ENCODE peak calls at places on chromosomes 2 and 18, in four cellular contexts. K is cardiac muscle cell, V is heart right ventricle, S is heart left ventricle. F is an unnamed sample.

GRCh38 chr18:10027461-10027860 is 113.6 kb downstream of the VAPA start:
- DNase-seq in S (no peak), V (no peak), K (no peak), F (no peak)

GRCh38 chr2:5982911-5983310 is 290.7 kb downstream of the SOX11 start:
- DNase-seq in K (no peak), V (no peak), S (no peak), F (no peak)

GRCh38 chr2:127508025-127508620 is 18.2 kb downstream of the IWS1 start:
- DNase-seq in S (no peak), V (no peak), K (no peak), F (no peak)

GRCh38 chr2:19541884-19542283 is 183.5 kb upstream of the OSR1 start:
- DNase-seq in K (no peak), S (no peak), V (no peak), F (no peak)

GRCh38 chr2:24917086-24917485 is 3.0 kb downstream of the ADCY3 start:
- DNase-seq in S (no peak), K (no peak), V (no peak), F (no peak)

GRCh38 chr18:32769242-32770180 is 3.3 kb downstream of the KLHL14 start:
- DNase-seq in K (peak; percentile 55), S (no peak), V (no peak), F (no peak)

GRCh38 chr2:135985826-135986393 is 484 bp upstream of the DARS1 start:
- DNase-seq in S (no peak), K (no peak), V (no peak), F (no peak)

GRCh38 chr18:21115519-21116411 is 4.2 kb upstream of the ROCK1 start:
- DNase-seq in K (peak; percentile 21), V (no peak), S (no peak), F (peak; percentile 67)

GRCh38 chr2:85273732-85274731 is 53.8 kb downstream of the TGOLN2 start:
- DNase-seq in V (no peak), S (no peak), K (peak; percentile 21), F (peak; percentile 70)

GRCh38 chr18:9574473-9575115 is 39.8 kb downstream of the PPP4R1 start:
- DNase-seq in V (no peak), S (no peak), K (no peak), F (no peak)

GRCh38 chr2:168978461-168978861 is 52.7 kb downstream of the ABCB11 start:
- DNase-seq in K (no peak), S (no peak), V (no peak), F (no peak)

GRCh38 chr2:118246726-118247125 is 158.5 kb downstream of the INSIG2 start:
- DNase-seq in V (peak; percentile 45), S (peak; percentile 75), K (no peak), F (peak; percentile 98)

GRCh38 chr2:24238158-24238557 is 63.3 kb downstream of the FAM228A start:
- DNase-seq in S (no peak), V (no peak), K (no peak), F (no peak)

GRCh38 chr2:64565358-64565757 is 41.2 kb downstream of the AFTPH start:
- DNase-seq in V (no peak), S (no peak), K (no peak), F (no peak)

GRCh38 chr2:203870481-203870880 is 2.9 kb downstream of the CTLA4 start:
- DNase-seq in V (no peak), S (no peak), K (no peak), F (no peak)

GRCh38 chr2:43890855-43891254 is 52.1 kb downstream of the ABCG8 start:
- DNase-seq in K (no peak), S (no peak), V (no peak), F (no peak)

GRCh38 chr2:200336980-200337615 is 30.6 kb downstream of the SPATS2L start:
- DNase-seq in S (no peak), V (no peak), K (no peak), F (no peak)

GRCh38 chr2:200337621-200338020 is 31.1 kb downstream of the SPATS2L start:
- DNase-seq in S (no peak), K (no peak), V (no peak), F (no peak)

GRCh38 chr2:200340527-200341224 is 34.2 kb downstream of the SPATS2L start:
- DNase-seq in S (no peak), V (no peak), K (no peak), F (no peak)

GRCh38 chr2:200335657-200336056 is 29.2 kb downstream of the SPATS2L start:
- DNase-seq in V (no peak), K (no peak), S (no peak), F (peak; percentile 27)

DNA sequence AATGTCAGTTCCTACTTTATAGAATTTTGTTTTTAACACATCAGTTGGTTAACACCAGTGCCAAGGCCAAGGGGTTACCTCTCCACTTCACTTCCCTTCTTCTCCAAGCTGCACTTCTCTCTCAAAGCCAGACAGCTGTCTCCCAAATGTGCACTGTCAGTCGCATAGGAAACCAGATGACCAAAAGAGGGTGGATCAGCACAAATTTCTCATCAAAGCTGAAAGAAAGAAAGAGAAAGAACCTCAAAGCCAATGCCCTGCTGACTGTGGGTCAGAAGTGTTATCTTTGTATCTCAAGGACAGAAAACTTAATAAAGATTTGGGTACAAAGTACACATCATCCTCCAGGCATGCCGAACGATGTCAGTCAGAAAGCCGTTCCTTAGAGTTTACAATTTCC is 32.2 kb downstream of the SPATS2L start:
- DNase-seq in S (no peak), K (no peak), V (no peak), F (no peak)
- H3K4me3 ChIP-seq in S (no peak overlapping the region), K (no peak overlapping the region), V (no peak overlapping the region), F (no peak overlapping the region)

GRCh38 chr2:15985531-15985930 is 45.2 kb downstream of the MYCN start:
- DNase-seq in V (no peak), K (no peak), S (no peak), F (no peak)

GRCh38 chr2:15986068-15986560 is 45.8 kb downstream of the MYCN start:
- DNase-seq in K (no peak), V (no peak), S (no peak), F (no peak)

GRCh38 chr2:15983496-15983895 is 43.1 kb downstream of the MYCN start:
- DNase-seq in K (no peak), S (no peak), V (no peak), F (no peak)

GRCh38 chr2:15986644-15987043 is 46.3 kb downstream of the MYCN start:
- DNase-seq in V (no peak), K (no peak), S (no peak), F (no peak)

GRCh38 chr2:15984367-15985255 is 44.3 kb downstream of the MYCN start:
- DNase-seq in S (no peak), V (peak; percentile 26), K (no peak), F (no peak)
- H3K9me3 ChIP-seq in S (no peaks in the 10 kb centered on the region), V (no peaks in the 10 kb centered on the region), K (no peaks in the 10 kb centered on the region), F (no peaks in the 10 kb centered on the region)

DNA sequence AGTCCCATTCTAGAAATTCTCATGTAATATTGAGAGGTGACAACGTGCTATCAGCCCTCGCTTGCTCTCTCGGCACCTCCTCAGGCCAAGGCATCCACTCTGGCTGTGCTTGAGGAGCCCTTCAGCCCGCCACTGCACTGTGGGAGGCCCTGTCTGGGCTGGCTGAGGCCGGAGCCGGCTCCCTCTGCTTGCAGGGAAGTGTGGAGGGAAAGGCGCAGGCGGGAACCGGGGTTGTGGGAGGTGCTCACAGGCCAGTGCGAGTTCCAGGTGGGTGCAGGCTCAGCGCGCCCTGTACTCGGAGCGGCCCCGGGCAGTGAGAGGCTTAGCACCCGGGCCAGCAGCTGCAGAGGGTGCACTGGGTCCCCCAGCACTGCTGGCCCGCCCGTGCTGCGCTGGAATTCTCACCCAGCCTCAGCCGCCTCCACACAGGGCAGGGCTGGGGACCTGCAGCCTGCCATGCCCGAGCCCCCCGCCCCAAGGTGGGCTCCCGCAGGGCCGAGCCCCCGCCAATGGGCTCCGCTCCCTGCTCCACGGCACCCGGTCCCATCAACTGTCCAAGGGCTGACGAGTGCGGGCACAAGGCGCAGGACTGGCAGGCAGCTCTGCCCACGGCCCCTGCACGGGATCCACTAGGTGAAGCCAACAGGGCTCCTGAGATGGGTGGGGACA is 1680.6 kb upstream of the LRRTM1 start:
- DNase-seq in V (no peak), K (no peak), S (no peak), F (no peak)
- H3K4me3 ChIP-seq in V (no peak overlapping the region), K (no peak overlapping the region), S (no peak overlapping the region), F (no peak overlapping the region)

DNA sequence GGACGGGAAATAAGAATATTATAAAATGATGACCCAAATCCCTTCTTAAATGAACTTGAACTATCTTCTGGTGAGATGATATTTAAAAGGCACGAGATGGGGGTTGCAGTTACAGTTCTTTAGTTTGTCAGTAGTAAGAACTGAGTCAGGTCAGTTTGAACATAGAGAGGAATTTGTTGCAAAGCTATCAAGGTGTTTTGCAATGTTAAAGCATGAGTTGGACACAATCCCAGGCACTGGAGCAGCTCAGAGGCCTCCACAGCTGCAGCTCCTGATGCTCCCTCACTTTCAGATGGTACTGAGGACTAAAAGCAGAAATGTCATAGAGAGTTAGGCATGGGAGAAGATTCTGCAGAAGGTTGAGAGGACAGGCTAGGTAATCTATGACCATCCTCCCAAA is 236.0 kb downstream of the BCL2 start:
- DNase-seq in S (no peak), K (no peak), V (no peak), F (no peak)
- H3K9me3 ChIP-seq in S (no peaks in the 10 kb centered on the region), K (no peaks in the 10 kb centered on the region), V (peaks cover 5% of the 10 kb centered on the region), F (peaks cover 3% of the 10 kb centered on the region)

GRCh38 chr2:229407170-229407569 is 136.1 kb upstream of the PID1 start:
- DNase-seq in S (peak; percentile 79), V (peak; percentile 63), K (no peak), F (peak; percentile 66)
- H3K4me3 ChIP-seq in S (no peak overlapping the region), V (no peak overlapping the region), K (no peak overlapping the region), F (no peak overlapping the region)

GRCh38 chr2:170713280-170714155 is 1.6 kb upstream of the SP5 start:
- DNase-seq in S (no peak), V (peak; percentile 15), K (peak; percentile 23), F (no peak)
- H3K9me3 ChIP-seq in S (no peaks in the 10 kb centered on the region), V (no peaks in the 10 kb centered on the region), K (no peaks in the 10 kb centered on the region), F (no peaks in the 10 kb centered on the region)

GRCh38 chr18:47748093-47748796 is 182.2 kb downstream of the SMAD2 start:
- DNase-seq in S (no peak), V (no peak), K (no peak), F (no peak)
- H3K4me3 ChIP-seq in S (no peak overlapping the region), V (no peak overlapping the region), K (no peak overlapping the region), F (no peak overlapping the region)